ENCODE peak calls at places on chromosomes 16 and 17, in five cellular contexts. H, V, J, W and P are unnamed samples.
A peak's percentile ranks its signal among the peaks of the same experiment; 100 is the strongest.

GRCh38 chr16:17470002-17470870 is 524 bp downstream of the XYLT1 start:
- DNase-seq in J (no peak), W (no peak), H (peak; percentile 55), V (no peak), P (no peak)

GRCh38 chr17:61453563-61453962 is 1.3 kb downstream of the TBX4 start:
- DNase-seq in V (no peak), J (no peak), W (no peak), H (no peak), P (no peak)

GRCh38 chr17:77145635-77146632 is 5.2 kb downstream of the SEC14L1 start:
- DNase-seq in H (peak; percentile 44), V (no peak), W (no peak), J (peak; percentile 70), P (peak; percentile 71)

GRCh38 chr16:30054959-30055553 is 10.5 kb upstream of the ALDOA start:
- DNase-seq in V (peak; percentile 79), H (peak; percentile 56), J (peak; percentile 62), W (peak; percentile 80), P (no peak)

GRCh38 chr17:80190716-80191115 is 20.9 kb downstream of the CARD14 start:
- DNase-seq in H (no peak), W (no peak), J (no peak), V (no peak), P (no peak)

GRCh38 chr17:35668807-35669206 is 62.6 kb upstream of the RASL10B start:
- DNase-seq in J (no peak), V (no peak), H (no peak), W (no peak), P (no peak)

GRCh38 chr17:73644145-73645049 is at the start of gene SDK2:
- DNase-seq in J (no peak), V (peak; percentile 45), H (peak; percentile 85), W (no peak), P (no peak)

GRCh38 chr16:66649636-66650205 is 45.2 kb downstream of the CMTM3 start:
- DNase-seq in J (no peak), H (no peak), V (no peak), W (no peak), P (no peak)

GRCh38 chr17:55067697-55068439 is 99.3 kb downstream of the STXBP4 start:
- DNase-seq in H (no peak), W (peak; percentile 70), J (peak; percentile 9), V (no peak), P (no peak)

GRCh38 chr16:21523411-21524067 is 75.8 kb upstream of the METTL9 start:
- DNase-seq in V (no peak), W (no peak), J (peak; percentile 80), H (no peak), P (no peak)
- TF ChIP-seq FOXM1 in V (no peak), W (no peak), J (no peak), H (no peak), P (no peak)

DNA sequence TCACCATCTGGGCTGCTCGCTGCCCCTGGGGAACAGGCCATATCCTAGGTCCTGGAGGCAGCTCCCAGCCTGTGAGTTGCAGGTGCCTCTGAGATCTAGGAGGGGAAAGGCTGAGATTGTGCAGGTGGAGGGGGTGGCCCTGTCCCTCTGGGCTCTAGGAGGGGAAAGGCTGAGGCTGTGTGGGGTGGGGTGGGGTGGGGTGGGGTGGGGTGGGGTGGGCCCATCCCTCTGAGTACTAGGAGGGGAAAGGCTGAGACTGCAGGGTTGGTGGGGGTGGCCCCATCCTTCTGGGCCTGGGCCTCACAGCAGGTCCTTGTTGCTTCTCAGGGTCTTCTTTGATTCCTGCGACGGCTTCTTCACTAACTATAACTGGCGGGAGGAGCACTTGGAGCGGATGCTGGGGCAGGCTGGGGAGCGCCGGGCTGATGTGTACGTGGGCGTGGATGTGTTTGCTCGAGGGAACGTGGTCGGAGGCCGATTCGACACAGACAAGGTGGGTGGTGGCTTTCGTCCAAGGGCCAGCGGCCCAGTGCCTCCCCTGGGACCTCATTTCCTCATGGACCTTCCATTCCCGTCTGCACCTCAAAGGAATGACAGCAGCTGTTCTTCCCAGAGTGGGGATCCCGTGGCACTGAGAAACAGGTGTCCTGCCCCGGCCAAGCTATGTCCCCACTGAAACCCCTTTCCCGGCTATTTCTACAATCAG is 7.1 kb downstream of the ENGASE start:
- DNase-seq in V (no peak), J (no peak), H (peak; percentile 44), W (no peak), P (no peak)
- TF ChIP-seq FOXM1 in V (no peak), J (no peak), H (no peak), W (no peak), P (no peak)

GRCh38 chr17:81365601-81366585 is 29.4 kb upstream of the BAHCC1 start:
- DNase-seq in J (peak; percentile 72), W (peak; percentile 58), H (peak; percentile 63), V (no peak), P (peak; percentile 28)
- TF ChIP-seq FOXM1 in J (no peak), W (no peak), H (no peak), V (no peak), P (no peak)

GRCh38 chr16:85899444-85899843 is 482 bp downstream of the IRF8 start:
- DNase-seq in J (no peak), H (no peak), V (no peak), W (no peak), P (no peak)

GRCh38 chr16:85897384-85897783 is 1.6 kb upstream of the IRF8 start:
- DNase-seq in W (no peak), J (no peak), H (no peak), V (no peak), P (no peak)

GRCh38 chr16:85901110-85901509 is 2.1 kb downstream of the IRF8 start:
- DNase-seq in J (no peak), V (no peak), H (no peak), W (no peak), P (no peak)

GRCh38 chr16:85900031-85900792 is 1.2 kb downstream of the IRF8 start:
- DNase-seq in J (no peak), H (no peak), V (no peak), W (no peak), P (no peak)

DNA sequence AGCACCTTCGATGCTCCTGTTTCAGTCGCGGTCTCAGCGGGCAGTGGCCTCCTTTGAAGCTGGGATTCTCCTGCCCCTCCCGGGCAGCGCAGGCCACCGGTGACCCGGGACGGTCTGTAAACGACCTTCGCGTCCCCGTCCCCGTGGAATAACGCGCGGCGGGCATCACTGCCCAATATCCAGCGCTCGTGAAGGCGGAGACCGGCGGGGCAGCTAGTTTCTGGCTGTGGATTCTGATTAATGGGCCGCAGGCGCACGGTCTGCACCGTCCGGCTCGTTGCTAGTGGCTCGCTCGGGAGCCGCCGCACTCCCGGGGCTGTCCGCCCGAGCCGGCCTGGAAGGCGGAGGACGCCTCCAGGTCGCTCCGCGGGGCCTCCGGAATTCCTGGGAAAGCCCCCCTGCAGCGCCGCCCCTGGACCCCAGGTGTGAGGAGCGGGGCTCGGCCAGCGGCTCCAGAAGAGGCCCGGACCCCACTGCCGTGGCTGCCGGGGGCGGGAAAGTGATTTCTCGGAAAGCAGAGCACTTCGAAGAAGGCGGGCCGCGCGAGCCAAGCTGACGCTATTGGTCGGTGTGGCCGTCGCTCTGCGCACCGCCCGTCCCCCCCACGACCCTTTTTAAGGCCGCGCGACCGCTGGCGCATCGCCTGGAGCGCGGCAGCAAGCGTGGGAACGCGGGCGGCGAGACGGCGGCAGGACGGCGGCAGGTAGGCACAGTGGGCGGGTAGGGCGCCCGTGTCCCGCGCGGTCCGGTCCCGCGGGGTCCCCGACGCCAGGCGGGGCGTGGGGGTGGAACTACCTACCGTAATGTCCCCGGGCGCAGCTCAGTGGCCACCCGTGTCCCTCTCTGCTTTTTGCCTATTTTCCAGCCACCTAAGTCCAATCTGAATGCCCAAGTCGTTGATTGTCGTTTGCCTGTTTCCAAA is at the start of gene IRF8:
- DNase-seq in W (no peak), H (peak; percentile 42), V (peak; percentile 87), J (no peak), P (peak; percentile 59)
- TF ChIP-seq FOXM1 in W (no peak), H (no peak), V (no peak), J (no peak), P (no peak)

DNA sequence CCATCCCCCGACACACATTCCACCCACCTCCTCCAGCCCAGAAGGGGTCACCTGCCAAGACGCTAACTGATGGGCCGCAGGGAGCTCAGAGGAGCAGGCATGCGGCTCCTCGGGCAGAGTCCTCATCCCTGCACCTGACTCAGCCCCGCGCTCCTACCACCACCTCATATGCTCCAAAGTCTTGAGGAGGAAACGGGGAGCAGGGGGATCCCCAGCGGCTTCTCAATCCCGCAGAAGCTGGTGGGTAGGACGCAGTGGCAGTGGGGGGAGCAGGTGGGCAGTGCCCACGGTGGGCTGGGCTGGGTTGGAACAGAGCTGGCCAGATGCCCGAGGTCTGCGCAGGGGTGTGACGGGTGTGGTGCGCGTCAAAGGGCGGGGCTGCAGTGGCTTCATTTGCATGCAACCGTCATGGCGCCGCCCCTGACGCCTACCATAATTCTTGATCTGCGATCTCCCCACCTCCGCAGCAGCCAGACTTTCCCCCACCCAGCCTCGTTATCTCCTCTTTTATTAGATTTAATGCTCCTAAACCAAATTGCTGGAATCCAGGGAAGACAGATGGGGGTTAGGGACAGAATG is 39.0 kb upstream of the EMP2 start:
- DNase-seq in J (no peak), H (peak; percentile 75), V (no peak), W (peak; percentile 71), P (no peak)
- TF ChIP-seq FOXM1 in J (no peak), H (no peak), V (no peak), W (no peak), P (no peak)

GRCh38 chr16:89009343-89010209 is 32.6 kb upstream of the CBFA2T3 start:
- DNase-seq in H (no peak), V (no peak), J (no peak), W (peak; percentile 68), P (no peak)
- TF ChIP-seq FOXM1 in H (no peak), V (no peak), J (no peak), W (no peak), P (no peak)

DNA sequence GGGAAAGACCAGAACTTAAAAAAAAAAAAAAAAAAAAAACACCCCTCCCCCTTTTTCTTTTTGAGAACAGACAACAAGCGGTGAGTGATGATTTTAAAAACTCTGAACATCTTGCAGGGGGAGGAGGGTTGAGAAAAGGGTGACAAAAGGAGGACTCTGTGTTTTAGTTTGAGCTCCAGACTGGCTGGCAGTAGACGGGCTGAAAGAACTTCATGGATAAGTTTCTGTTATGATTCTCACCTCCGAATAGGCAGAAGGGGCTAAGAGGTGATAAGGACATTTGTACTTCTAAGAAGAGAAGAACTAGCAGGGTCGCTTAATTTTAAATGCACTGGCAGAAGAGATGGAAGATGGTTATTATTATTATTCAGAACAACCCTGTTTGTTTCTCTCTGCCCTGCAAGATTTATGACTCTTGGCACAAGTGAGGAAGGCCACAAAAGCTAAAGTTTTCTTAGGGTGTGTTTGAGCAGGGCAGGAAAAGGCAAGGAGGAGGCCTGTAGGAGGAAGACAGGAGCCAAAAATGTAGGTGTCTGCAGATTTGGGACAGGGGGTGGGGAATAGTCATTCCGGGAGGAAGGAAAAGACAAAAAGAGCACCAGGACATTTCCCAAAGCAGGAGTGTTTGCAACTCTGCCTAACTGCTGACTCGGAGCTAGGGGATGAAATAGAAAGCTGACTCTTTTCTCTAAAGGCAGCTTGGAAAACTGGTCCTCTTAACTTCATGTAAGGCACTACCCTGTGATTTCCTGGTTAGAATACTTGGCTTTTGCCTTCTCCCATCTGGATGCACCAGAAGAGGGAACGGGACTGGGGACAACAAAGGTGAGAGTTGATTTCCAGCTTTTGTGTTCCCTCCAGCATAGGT is 11.9 kb upstream of the HOXB2 start:
- DNase-seq in W (peak; percentile 31), H (no peak), V (no peak), J (no peak), P (no peak)
- TF ChIP-seq FOXM1 in W (no peak), H (no peak), V (no peak), J (no peak), P (no peak)